ENCODE peak calls at places on chromosomes 12 and 14, in four cellular contexts. U, D, X and O are unnamed samples.

GRCh38 chr14:61527325-61528100 is 167.8 kb upstream of the HIF1A start:
- DNase-seq in U (no peak), D (peak), X (no peak), O (no peak)

GRCh38 chr14:92603309-92604257 is 90.0 kb downstream of the RIN3 start:
- DNase-seq in U (no peak), D (no peak), X (peak), O (no peak)

GRCh38 chr12:47734725-47735480 is 9.6 kb upstream of the ENDOU start:
- DNase-seq in U (peak), D (no peak), X (no peak), O (no peak)

GRCh38 chr12:13135336-13136178 is 32.1 kb upstream of the GSG1 start:
- DNase-seq in U (no peak), D (peak), X (peak), O (peak)

GRCh38 chr12:120972870-120973543 is 5.3 kb upstream of the HNF1A start:
- DNase-seq in U (no peak), D (no peak), X (no peak), O (no peak)

GRCh38 chr12:111453071-111453989 is 47.6 kb downstream of the SH2B3 start:
- DNase-seq in U (no peak), D (peak), X (no peak), O (no peak)

GRCh38 chr12:115963030-115963480 is 314.4 kb downstream of the MED13L start:
- DNase-seq in U (no peak), D (no peak), X (peak), O (no peak)

GRCh38 chr14:20614038-20614840 is 23.1 kb upstream of the RNASE12 start:
- DNase-seq in U (no peak), D (no peak), X (no peak), O (no peak)

GRCh38 chr12:119145367-119145766 is 33.4 kb upstream of the HSPB8 start:
- DNase-seq in U (no peak), D (no peak), X (no peak), O (no peak)

GRCh38 chr12:96810057-96810456 is 97.0 kb upstream of the NEDD1 start:
- DNase-seq in U (no peak), D (no peak), X (no peak), O (no peak)

GRCh38 chr14:24439257-24439656 is 3.3 kb downstream of the SDR39U1 start:
- DNase-seq in U (no peak), D (no peak), X (no peak), O (no peak)

GRCh38 chr12:98741229-98741614 is 96.1 kb downstream of the APAF1 start:
- DNase-seq in U (no peak), D (no peak), X (no peak), O (no peak)

GRCh38 chr12:78101946-78102635 is 271.4 kb downstream of the NAV3 start:
- DNase-seq in U (no peak), D (no peak), X (no peak), O (no peak)

GRCh38 chr12:76864791-76865400 is 13.9 kb downstream of the CSRP2 start:
- DNase-seq in U (no peak), D (no peak), X (no peak), O (no peak)

GRCh38 chr14:94009767-94010166 is 12.7 kb downstream of the CCDC197 start:
- DNase-seq in U (no peak), D (no peak), X (no peak), O (no peak)

GRCh38 chr12:45986646-45987338 is 3.6 kb downstream of the SCAF11 start:
- DNase-seq in U (no peak), D (no peak), X (no peak), O (no peak)

GRCh38 chr14:37600880-37601741 is 5.7 kb downstream of the TTC6 start:
- DNase-seq in U (no peak), D (no peak), X (no peak), O (no peak)